ENCODE peak calls at places on chromosomes 13 and 19, in four cellular contexts. One of them, this sample, is unnamed.

GRCh38 chr19:57317503-57317902 is 2.8 kb upstream of the ZNF543 start:
- DNase-seq in K562: no peak
- DNase-seq in GM12878: no peak
- DNase-seq in HepG2: no peak
- DNase-seq in this sample: peak

GRCh38 chr19:53581871-53582279 is 43.9 kb downstream of the ZNF331 start:
- DNase-seq in K562: no peak
- DNase-seq in GM12878: no peak
- DNase-seq in HepG2: no peak
- DNase-seq in this sample: peak

GRCh38 chr19:19171821-19172532 is 1.9 kb upstream of the MEF2B start:
- DNase-seq in K562: peak
- DNase-seq in GM12878: no peak
- DNase-seq in HepG2: peak
- DNase-seq in this sample: peak

GRCh38 chr13:23956106-23956505 is 58.8 kb upstream of the C1QTNF9B start:
- DNase-seq in K562: no peak
- DNase-seq in GM12878: no peak
- DNase-seq in HepG2: no peak
- DNase-seq in this sample: no peak

GRCh38 chr19:41166888-41167804 is 25.9 kb upstream of the CYP2S1 start:
- DNase-seq in K562: no peak
- DNase-seq in GM12878: no peak
- DNase-seq in HepG2: peak
- DNase-seq in this sample: no peak

GRCh38 chr13:35471466-35472307 is 4.8 kb downstream of the MAB21L1 start:
- DNase-seq in K562: no peak
- DNase-seq in GM12878: no peak
- DNase-seq in HepG2: no peak
- DNase-seq in this sample: peak

GRCh38 chr19:5913739-5914357 is at the start of gene CAPS:
- DNase-seq in K562: no peak
- DNase-seq in GM12878: no peak
- DNase-seq in HepG2: peak
- DNase-seq in this sample: no peak

GRCh38 chr13:71515639-71516038 is 351.4 kb downstream of the DACH1 start:
- DNase-seq in K562: no peak
- DNase-seq in GM12878: no peak
- DNase-seq in HepG2: no peak
- DNase-seq in this sample: no peak

GRCh38 chr13:47109028-47109427 is 212.2 kb upstream of the HTR2A start:
- DNase-seq in K562: no peak
- DNase-seq in GM12878: no peak
- DNase-seq in HepG2: no peak
- DNase-seq in this sample: no peak

GRCh38 chr19:28358604-28359003 is 854.3 kb downstream of the UQCRFS1 start:
- DNase-seq in K562: no peak
- DNase-seq in GM12878: no peak
- DNase-seq in HepG2: no peak
- DNase-seq in this sample: no peak

GRCh38 chr19:925087-925911 is 536 bp upstream of the ARID3A start:
- DNase-seq in K562: peak
- DNase-seq in GM12878: no peak
- DNase-seq in HepG2: peak
- DNase-seq in this sample: peak

GRCh38 chr13:30466358-30466714 is 600 bp upstream of the HMGB1 start:
- DNase-seq in K562: no peak
- DNase-seq in GM12878: no peak
- DNase-seq in HepG2: no peak
- DNase-seq in this sample: no peak

GRCh38 chr19:48501961-48502719 is 9.5 kb downstream of the LMTK3 start:
- DNase-seq in K562: peak
- DNase-seq in GM12878: peak
- DNase-seq in HepG2: peak
- DNase-seq in this sample: peak
- TF ChIP-seq CBFB in K562: no peak
- TF ChIP-seq CBFB in GM12878: no peak
- TF ChIP-seq CBFB in HepG2: no peak
- TF ChIP-seq CBFB in this sample: no peak

DNA sequence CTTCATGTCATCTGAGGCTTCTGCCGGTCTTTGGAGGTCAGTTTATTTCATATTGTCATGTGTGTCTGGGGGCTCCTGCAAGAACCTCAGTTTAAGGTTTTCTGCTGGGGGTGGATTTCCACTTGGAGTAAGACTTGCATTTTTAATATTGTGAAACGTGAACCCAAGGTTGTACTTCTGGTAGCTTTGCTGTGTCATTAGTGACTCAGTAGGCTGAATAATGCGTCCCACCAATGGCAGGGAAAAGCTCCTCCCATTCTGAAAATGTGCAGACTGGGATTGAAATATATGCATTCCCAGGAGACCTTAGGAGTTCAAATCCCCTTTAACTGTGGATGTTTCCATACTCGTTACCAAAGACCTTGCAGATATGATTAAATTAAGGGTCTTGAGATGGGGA is 46.2 kb downstream of the ING1 start:
- DNase-seq in K562: no peak
- DNase-seq in GM12878: no peak
- DNase-seq in HepG2: no peak
- DNase-seq in this sample: no peak
- TF ChIP-seq CBFB in K562: no peak
- TF ChIP-seq CBFB in GM12878: no peak
- TF ChIP-seq CBFB in HepG2: no peak
- TF ChIP-seq CBFB in this sample: no peak

GRCh38 chr13:80604094-80604493 is 263.2 kb upstream of the SPRY2 start:
- DNase-seq in K562: no peak
- DNase-seq in GM12878: no peak
- DNase-seq in HepG2: no peak
- DNase-seq in this sample: no peak

GRCh38 chr13:80605007-80605406 is 264.1 kb upstream of the SPRY2 start:
- DNase-seq in K562: no peak
- DNase-seq in GM12878: no peak
- DNase-seq in HepG2: no peak
- DNase-seq in this sample: no peak

GRCh38 chr13:80603351-80603750 is 262.4 kb upstream of the SPRY2 start:
- DNase-seq in K562: no peak
- DNase-seq in GM12878: no peak
- DNase-seq in HepG2: no peak
- DNase-seq in this sample: no peak

GRCh38 chr13:80598189-80598588 is 257.3 kb upstream of the SPRY2 start:
- DNase-seq in K562: no peak
- DNase-seq in GM12878: no peak
- DNase-seq in HepG2: no peak
- DNase-seq in this sample: no peak

GRCh38 chr13:80599765-80600164 is 258.8 kb upstream of the SPRY2 start:
- DNase-seq in K562: peak
- DNase-seq in GM12878: no peak
- DNase-seq in HepG2: no peak
- DNase-seq in this sample: no peak
- TF ChIP-seq CBFB in K562: no peak
- TF ChIP-seq CBFB in GM12878: no peak
- TF ChIP-seq CBFB in HepG2: no peak
- TF ChIP-seq CBFB in this sample: no peak

GRCh38 chr19:16594131-16594586 is 21.9 kb upstream of the SLC35E1 start:
- DNase-seq in K562: no peak
- DNase-seq in GM12878: no peak
- DNase-seq in HepG2: no peak
- DNase-seq in this sample: no peak
- TF ChIP-seq CBFB in K562: no peak
- TF ChIP-seq CBFB in GM12878: peak
- TF ChIP-seq CBFB in HepG2: no peak
- TF ChIP-seq CBFB in this sample: no peak

GRCh38 chr19:45160870-45161714 is at the start of gene NKPD1:
- DNase-seq in K562: no peak
- DNase-seq in GM12878: no peak
- DNase-seq in HepG2: no peak
- DNase-seq in this sample: peak

GRCh38 chr19:45161715-45162463 is 1.1 kb upstream of the NKPD1 start:
- DNase-seq in K562: peak
- DNase-seq in GM12878: no peak
- DNase-seq in HepG2: no peak
- DNase-seq in this sample: peak

GRCh38 chr19:45163156-45163555 is 2.4 kb upstream of the NKPD1 start:
- DNase-seq in K562: no peak
- DNase-seq in GM12878: no peak
- DNase-seq in HepG2: no peak
- DNase-seq in this sample: no peak

GRCh38 chr19:45163751-45164150 is 3.0 kb upstream of the NKPD1 start:
- DNase-seq in K562: no peak
- DNase-seq in GM12878: no peak
- DNase-seq in HepG2: no peak
- DNase-seq in this sample: no peak

DNA sequence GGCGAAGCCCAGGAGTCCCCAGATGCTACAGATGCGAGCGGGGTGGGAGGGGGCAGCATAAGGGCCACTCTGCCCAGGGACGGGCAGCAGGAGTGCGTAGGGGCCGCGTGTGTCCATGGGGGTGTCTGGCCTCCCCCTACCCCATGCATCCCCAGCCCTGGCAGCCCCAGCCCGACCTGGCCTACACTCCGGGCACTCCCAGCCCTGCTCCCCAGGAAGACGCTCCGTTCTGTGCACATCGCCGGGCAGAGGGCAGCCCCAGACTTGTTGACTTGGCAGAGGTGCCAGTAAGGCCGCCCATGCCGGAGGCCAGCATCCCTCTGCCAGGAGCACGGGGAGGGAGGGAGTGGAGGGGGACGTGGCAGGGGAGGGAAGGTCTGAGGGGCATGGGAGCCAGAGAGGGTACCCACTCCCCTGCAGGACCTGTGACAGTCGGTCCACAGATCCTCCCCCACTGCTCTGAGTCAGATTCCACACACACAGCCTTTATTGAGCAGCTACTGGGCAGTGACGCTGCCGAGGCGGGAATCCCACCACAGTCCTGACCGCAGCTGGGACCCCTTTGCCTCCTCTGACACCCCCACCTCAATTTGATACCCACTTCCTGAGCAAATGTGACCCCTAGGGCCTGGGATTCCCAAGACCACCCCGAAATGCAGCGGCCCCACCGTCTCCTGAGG is 1.8 kb upstream of the NKPD1 start:
- DNase-seq in K562: no peak
- DNase-seq in GM12878: no peak
- DNase-seq in HepG2: no peak
- DNase-seq in this sample: no peak
- TF ChIP-seq CBFB in K562: no peak
- TF ChIP-seq CBFB in GM12878: no peak
- TF ChIP-seq CBFB in HepG2: no peak
- TF ChIP-seq CBFB in this sample: no peak

DNA sequence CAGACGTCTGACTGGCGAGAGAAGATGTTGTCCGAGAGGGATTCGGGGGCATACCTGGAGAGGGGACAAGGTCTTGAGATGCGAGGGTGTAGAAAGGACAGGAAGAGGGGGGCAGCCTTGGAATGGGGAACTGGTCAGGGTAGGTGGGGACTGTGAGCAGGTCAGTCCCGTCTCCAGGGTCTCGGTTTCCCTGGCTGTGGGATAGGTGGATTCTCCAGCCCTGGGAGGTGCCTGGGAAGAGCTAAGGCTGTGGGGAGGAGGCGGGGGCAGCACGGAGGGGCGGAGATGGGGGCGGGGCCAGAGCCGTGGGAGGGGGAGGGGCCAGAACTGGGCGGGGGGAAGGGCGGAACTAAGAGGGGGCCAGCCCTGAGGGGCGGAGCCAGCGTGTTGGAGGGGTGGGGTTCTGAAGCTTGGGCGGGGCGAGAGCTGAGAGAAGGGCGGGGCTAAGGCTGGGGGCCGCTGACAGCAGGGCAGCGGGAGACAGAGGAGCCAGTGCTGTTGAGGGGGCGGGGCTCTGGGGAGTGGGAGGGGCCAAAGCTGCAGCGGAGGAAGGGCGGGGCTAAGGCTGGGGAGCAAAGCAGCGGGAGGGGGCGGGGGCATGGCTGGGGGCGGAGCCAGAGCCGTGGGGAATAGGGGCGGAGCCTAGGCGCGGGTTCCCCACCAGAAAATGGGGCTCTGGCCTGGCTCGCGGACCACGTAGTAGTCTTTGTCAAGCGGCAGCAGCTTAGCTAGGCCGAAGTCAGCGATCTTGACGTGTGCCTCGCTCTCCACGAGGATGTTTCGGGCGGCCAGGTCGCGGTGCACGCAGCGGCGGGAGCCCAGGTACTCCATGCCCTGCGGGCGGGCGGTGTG is 9.5 kb upstream of the INSL3 start:
- DNase-seq in K562: peak
- DNase-seq in GM12878: no peak
- DNase-seq in HepG2: no peak
- DNase-seq in this sample: peak
- TF ChIP-seq CBFB in K562: no peak
- TF ChIP-seq CBFB in GM12878: no peak
- TF ChIP-seq CBFB in HepG2: no peak
- TF ChIP-seq CBFB in this sample: no peak

DNA sequence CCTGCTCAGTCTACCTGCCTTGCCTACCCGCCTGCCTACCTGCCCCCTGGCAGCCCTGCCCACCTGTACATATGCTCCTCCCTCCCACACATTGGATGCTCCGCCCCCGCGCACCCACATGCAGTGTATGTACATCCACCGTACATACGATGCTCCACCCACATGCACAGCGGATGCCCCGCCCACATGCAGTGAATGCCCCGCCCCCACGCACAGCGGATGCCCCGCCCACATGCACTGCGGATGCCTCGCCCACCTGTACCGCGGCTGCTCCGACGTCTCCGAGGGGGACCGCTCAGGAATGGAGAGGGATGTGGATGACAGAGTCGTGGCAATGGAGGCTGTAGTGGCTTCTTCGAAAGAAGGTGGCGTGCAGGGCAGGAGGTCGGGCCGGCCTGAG is 16.4 kb upstream of the CACTIN start:
- DNase-seq in K562: peak
- DNase-seq in GM12878: no peak
- DNase-seq in HepG2: no peak
- DNase-seq in this sample: peak
- TF ChIP-seq CBFB in K562: no peak
- TF ChIP-seq CBFB in GM12878: no peak
- TF ChIP-seq CBFB in HepG2: no peak
- TF ChIP-seq CBFB in this sample: no peak

This sample was measured in WTC11.